ENCODE peak calls at places on chromosomes 16 and 17, in ten cellular contexts. M is WTC11; L is activated T-helper 1 cell treated with anti-CD3 and anti-CD28 coated beads, Interleukin-12 subunit alpha, Interleukin-12 subunit beta, Interleukin-2, Interleukin-4 antibody, amounts not matched to agents 30 ng/mL and 10 ng/mL and 1 ng/mL, durations not matched to agents 14 hours and 24 hours and 36 hours; W is body of pancreas; J is MCF 10A; G is progenitor cell of endocrine pancreas; U is endodermal cell; F is astrocyte of the spinal cord; X is LoVo; T is sciatic nerve. E is an unnamed sample.

GRCh38 chr16:4709481-4709880 is 16.1 kb downstream of the NUDT16L1 start:
- DNase-seq in M (no peak), L (no peak), W (no peak), J (no peak), G (no peak), U (no peak), F (no peak), X (no peak), T (no peak), E (no peak)

GRCh38 chr16:75096730-75097129 is 19.9 kb downstream of the LDHD start:
- DNase-seq in M (peak), L (no peak), W (peak), J (no peak), G (no peak), U (peak), F (peak), X (peak), T (no peak), E (no peak)

GRCh38 chr17:13004336-13004735 is 13.5 kb downstream of the ELAC2 start:
- DNase-seq in M (no peak), L (no peak), W (no peak), J (no peak), G (no peak), U (no peak), F (no peak), X (no peak), T (no peak), E (no peak)

GRCh38 chr16:12781777-12782176 is 21.9 kb downstream of the CPPED1 start:
- DNase-seq in M (no peak), L (no peak), W (no peak), J (no peak), G (no peak), U (no peak), F (no peak), X (no peak), T (no peak), E (peak)

GRCh38 chr16:61872778-61873119 is 163.5 kb downstream of the CDH8 start:
- DNase-seq in M (no peak), L (no peak), W (no peak), J (no peak), G (no peak), U (no peak), F (no peak), X (no peak), T (no peak), E (no peak)

GRCh38 chr17:47301161-47301560 is 22.6 kb upstream of the EFCAB13 start:
- DNase-seq in M (no peak), L (no peak), W (no peak), J (no peak), G (no peak), U (no peak), F (no peak), X (no peak), T (no peak), E (no peak)

GRCh38 chr16:77169650-77170236 is 21.2 kb upstream of the MON1B start:
- DNase-seq in M (peak), L (no peak), W (peak), J (peak), G (peak), U (peak), F (peak), X (no peak), T (no peak), E (no peak)

GRCh38 chr16:65532218-65532617 is 410.4 kb upstream of the CDH11 start:
- DNase-seq in M (no peak), L (no peak), W (no peak), J (no peak), G (no peak), U (no peak), F (no peak), X (no peak), T (no peak), E (no peak)

GRCh38 chr16:69927056-69927757 is 23.9 kb upstream of the CLEC18A start:
- DNase-seq in M (no peak), L (no peak), W (peak), J (no peak), G (no peak), U (no peak), F (peak), X (no peak), T (peak), E (no peak)

GRCh38 chr17:36608280-36608679 is 6.9 kb downstream of the MRM1 start:
- DNase-seq in M (no peak), L (no peak), W (no peak), J (no peak), G (no peak), U (no peak), F (no peak), X (no peak), T (no peak), E (no peak)

GRCh38 chr17:58402047-58402446 is 15.3 kb downstream of the RNF43 start:
- DNase-seq in M (no peak), L (no peak), W (no peak), J (no peak), G (no peak), U (no peak), F (peak), X (no peak), T (no peak), E (no peak)

GRCh38 chr16:79931721-79932120 is 331.2 kb upstream of the MAF start:
- DNase-seq in M (no peak), L (no peak), W (no peak), J (no peak), G (no peak), U (no peak), F (no peak), X (no peak), T (no peak), E (no peak)

GRCh38 chr17:74054249-74054648 is 149.2 kb upstream of the RPL38 start:
- DNase-seq in M (no peak), L (no peak), W (no peak), J (no peak), G (no peak), U (no peak), F (no peak), X (no peak), T (no peak), E (no peak)

GRCh38 chr17:68820476-68820824 is 134.7 kb downstream of the ABCA8 start:
- DNase-seq in M (no peak), L (no peak), W (no peak), J (no peak), G (no peak), U (no peak), F (no peak), X (no peak), T (no peak), E (no peak)

GRCh38 chr16:71709231-71709781 is 15.2 kb downstream of the PHLPP2 start:
- DNase-seq in M (no peak), L (no peak), W (no peak), J (peak), G (no peak), U (no peak), F (peak), X (peak), T (no peak), E (no peak)

GRCh38 chr16:86668136-86668535 is 89.8 kb downstream of the FOXL1 start:
- DNase-seq in M (peak), L (no peak), W (no peak), J (peak), G (no peak), U (peak), F (peak), X (peak), T (no peak), E (no peak)

GRCh38 chr16:56662357-56663354 is 4.9 kb downstream of the MT1F start:
- DNase-seq in M (no peak), L (no peak), W (no peak), J (no peak), G (no peak), U (peak), F (no peak), X (no peak), T (no peak), E (no peak)

GRCh38 chr17:50916708-50917417 is 50.7 kb upstream of the TOB1 start:
- DNase-seq in M (no peak), L (no peak), W (no peak), J (no peak), G (no peak), U (peak), F (no peak), X (no peak), T (no peak), E (no peak)

GRCh38 chr17:77526259-77526711 is 385.5 kb downstream of the SEC14L1 start:
- DNase-seq in M (no peak), L (no peak), W (no peak), J (no peak), G (no peak), U (no peak), F (no peak), X (no peak), T (peak), E (no peak)

GRCh38 chr17:82863646-82863940 is 23.8 kb upstream of the ZNF750 start:
- DNase-seq in M (no peak), L (no peak), W (no peak), J (no peak), G (no peak), U (peak), F (no peak), X (no peak), T (no peak), E (no peak)

GRCh38 chr16:88548131-88548874 is 21.9 kb upstream of the ZC3H18 start:
- DNase-seq in M (no peak), L (no peak), W (no peak), J (no peak), G (no peak), U (peak), F (no peak), X (no peak), T (no peak), E (no peak)

GRCh38 chr16:24577167-24577566 is 37.8 kb downstream of the RBBP6 start:
- DNase-seq in M (no peak), L (no peak), W (no peak), J (no peak), G (no peak), U (no peak), F (no peak), X (no peak), T (no peak), E (no peak)

GRCh38 chr17:6641374-6641818 is 536 bp downstream of the TXNDC17 start:
- DNase-seq in M (no peak), L (no peak), W (no peak), J (peak), G (no peak), U (no peak), F (no peak), X (peak), T (no peak), E (no peak)

GRCh38 chr17:32504166-32504990 is 17.6 kb downstream of the CDK5R1 start:
- DNase-seq in M (no peak), L (no peak), W (no peak), J (peak), G (no peak), U (no peak), F (no peak), X (no peak), T (no peak), E (no peak)

GRCh38 chr17:31216053-31216751 is 80.8 kb downstream of the OMG start:
- DNase-seq in M (no peak), L (no peak), W (no peak), J (peak), G (no peak), U (no peak), F (peak), X (peak), T (no peak), E (no peak)

GRCh38 chr17:39665642-39666221 is 583 bp downstream of the TCAP start:
- DNase-seq in M (peak), L (no peak), W (peak), J (peak), G (no peak), U (peak), F (no peak), X (no peak), T (no peak), E (no peak)

GRCh38 chr16:58730724-58731370 is 3.3 kb downstream of the GOT2 start:
- DNase-seq in M (no peak), L (no peak), W (no peak), J (no peak), G (no peak), U (no peak), F (no peak), X (no peak), T (no peak), E (no peak)

GRCh38 chr17:72683506-72684404 is 408.7 kb downstream of the SLC39A11 start:
- DNase-seq in M (no peak), L (no peak), W (peak), J (peak), G (no peak), U (peak), F (peak), X (peak), T (no peak), E (no peak)

GRCh38 chr17:7120123-7120522 is 5.5 kb upstream of the ASGR2 start:
- DNase-seq in M (no peak), L (no peak), W (no peak), J (no peak), G (no peak), U (no peak), F (no peak), X (no peak), T (peak), E (no peak)

GRCh38 chr17:63740464-63741181 is 976 bp downstream of the STRADA start:
- DNase-seq in M (no peak), L (no peak), W (no peak), J (peak), G (no peak), U (no peak), F (peak), X (peak), T (no peak), E (no peak)

GRCh38 chr16:84518804-84519341 is 14.4 kb upstream of the MEAK7 start:
- DNase-seq in M (no peak), L (peak), W (peak), J (no peak), G (no peak), U (no peak), F (no peak), X (no peak), T (no peak), E (no peak)

GRCh38 chr17:40551091-40551873 is 14.0 kb downstream of the CCR7 start:
- DNase-seq in M (peak), L (no peak), W (peak), J (peak), G (no peak), U (peak), F (peak), X (no peak), T (peak), E (no peak)

GRCh38 chr17:57448288-57449283 is 192.3 kb downstream of the MSI2 start:
- DNase-seq in M (no peak), L (no peak), W (peak), J (no peak), G (no peak), U (no peak), F (no peak), X (no peak), T (no peak), E (no peak)

GRCh38 chr17:37756060-37756459 is 11.2 kb upstream of the HNF1B start:
- DNase-seq in M (no peak), L (no peak), W (no peak), J (no peak), G (no peak), U (no peak), F (no peak), X (no peak), T (no peak), E (no peak)

GRCh38 chr17:82494236-82495055 is 25.1 kb upstream of the FOXK2 start:
- DNase-seq in M (peak), L (peak), W (peak), J (peak), G (peak), U (peak), F (peak), X (peak), T (peak), E (peak)

GRCh38 chr16:84836234-84836647 is 16.5 kb downstream of the CRISPLD2 start:
- DNase-seq in M (peak), L (no peak), W (peak), J (peak), G (peak), U (peak), F (peak), X (peak), T (peak), E (no peak)

GRCh38 chr17:2192367-2193028 is 111.1 kb downstream of the SMG6 start:
- DNase-seq in M (no peak), L (peak), W (no peak), J (peak), G (no peak), U (no peak), F (peak), X (no peak), T (peak), E (no peak)

GRCh38 chr16:83206426-83206825 is 579.7 kb downstream of the CDH13 start:
- DNase-seq in M (no peak), L (no peak), W (no peak), J (peak), G (no peak), U (no peak), F (peak), X (no peak), T (no peak), E (no peak)

E was measured in occipital lobe.